ENCODE peak calls at places on chromosomes 4 and X, in nine cellular contexts. N, L, V, T, W, M, Y, B and X are unnamed samples.

GRCh38 chr4:184750926-184751584 is 17.2 kb upstream of the CENPU start:
- DNase-seq in M (no peak), B (no peak), L (no peak), V (no peak), N (no peak), T (no peak), W (no peak), Y (no peak), X (no peak)

GRCh38 chrX:97389761-97390192 is 506.1 kb downstream of the RPA4 start:
- DNase-seq in L (peak), T (no peak), Y (no peak), W (peak), B (peak), N (no peak), V (no peak), M (no peak), X (peak)

GRCh38 chr4:53461244-53461643 is 83.8 kb downstream of the FIP1L1 start:
- DNase-seq in N (no peak), B (no peak), W (peak), M (no peak), T (no peak), L (no peak), Y (no peak), V (no peak), X (no peak)

GRCh38 chr4:139715721-139716391 is 50.2 kb downstream of the MGST2 start:
- DNase-seq in B (no peak), T (no peak), Y (no peak), N (no peak), V (no peak), L (peak), M (no peak), W (no peak), X (no peak)

GRCh38 chr4:144817081-144817480 is 171.1 kb downstream of the HHIP start:
- DNase-seq in V (no peak), M (no peak), N (no peak), W (no peak), T (no peak), L (no peak), Y (no peak), B (no peak), X (no peak)

GRCh38 chr4:72886602-72887001 is 182.9 kb downstream of the COX18 start:
- DNase-seq in N (no peak), M (no peak), Y (no peak), V (no peak), L (no peak), B (no peak), T (no peak), W (peak), X (no peak)

GRCh38 chr4:119598521-119598920 is 30.1 kb downstream of the PDE5A start:
- DNase-seq in L (no peak), T (no peak), W (no peak), N (no peak), M (no peak), Y (no peak), V (no peak), B (no peak), X (no peak)

GRCh38 chr4:8840006-8840793 is 31.4 kb downstream of the HMX1 start:
- DNase-seq in Y (peak), W (no peak), T (no peak), V (no peak), N (peak), M (peak), B (no peak), L (no peak), X (no peak)

GRCh38 chr4:70816894-70817293 is 22.8 kb downstream of the GRSF1 start:
- DNase-seq in W (no peak), B (no peak), M (no peak), V (no peak), L (no peak), Y (no peak), N (no peak), T (no peak), X (no peak)

GRCh38 chr4:173448919-173449641 is 50.2 kb upstream of the SCRG1 start:
- DNase-seq in L (no peak), V (no peak), T (peak), B (no peak), M (peak), Y (no peak), W (peak), N (no peak), X (no peak)

GRCh38 chr4:21768349-21769310 is 179.9 kb downstream of the KCNIP4 start:
- DNase-seq in B (no peak), N (no peak), T (no peak), L (peak), V (peak), Y (no peak), W (peak), M (no peak), X (peak)

GRCh38 chrX:34956915-34957314 is 14.3 kb downstream of the FAM47B start:
- DNase-seq in N (no peak), T (no peak), L (no peak), Y (no peak), B (peak), V (no peak), W (peak), M (no peak), X (peak)

GRCh38 chr4:75584067-75584466 is 28.2 kb downstream of the ODAPH start:
- DNase-seq in B (no peak), N (no peak), M (no peak), V (no peak), T (no peak), Y (no peak), L (no peak), W (peak), X (no peak)

GRCh38 chr4:129403848-129404247 is 307.9 kb downstream of the C4orf33 start:
- DNase-seq in W (no peak), Y (no peak), M (no peak), N (no peak), V (no peak), B (no peak), L (no peak), T (no peak), X (no peak)

GRCh38 chrX:7132335-7133035 is 15.0 kb upstream of the STS start:
- DNase-seq in N (no peak), W (peak), B (peak), T (no peak), M (peak), L (peak), V (peak), Y (peak), X (peak)

GRCh38 chr4:86108152-86108551 is 251.7 kb downstream of the MAPK10 start:
- DNase-seq in N (no peak), V (no peak), W (peak), T (no peak), Y (no peak), B (no peak), M (no peak), L (peak), X (peak)

GRCh38 chrX:154348114-154348531 is 26.3 kb downstream of the FLNA start:
- DNase-seq in V (no peak), W (peak), B (no peak), L (no peak), T (no peak), Y (no peak), M (no peak), N (no peak), X (no peak)

GRCh38 chr4:86235549-86235948 is 124.3 kb downstream of the MAPK10 start:
- DNase-seq in W (no peak), B (no peak), L (no peak), Y (no peak), V (no peak), T (no peak), N (no peak), M (no peak), X (no peak)

GRCh38 chrX:132676561-132677186 is 187.8 kb upstream of the MBNL3 start:
- DNase-seq in Y (no peak), V (peak), N (no peak), W (no peak), M (peak), T (no peak), B (no peak), L (no peak), X (no peak)

GRCh38 chr4:107951551-107951950 is 20.2 kb downstream of the CYP2U1 start:
- DNase-seq in V (no peak), M (no peak), Y (no peak), T (no peak), L (peak), N (no peak), B (peak), W (peak), X (no peak)

GRCh38 chr4:142282870-142283431 is 563.1 kb downstream of the INPP4B start:
- DNase-seq in M (peak), Y (no peak), L (no peak), B (no peak), V (peak), W (peak), T (no peak), N (no peak), X (no peak)

GRCh38 chr4:3520276-3520675 is 11.9 kb downstream of the LRPAP1 start:
- DNase-seq in Y (no peak), W (no peak), N (no peak), B (no peak), T (no peak), V (no peak), M (no peak), L (no peak), X (no peak)

GRCh38 chr4:184163813-184164212 is 53.9 kb downstream of the ENPP6 start:
- DNase-seq in W (no peak), N (no peak), V (peak), L (peak), B (no peak), Y (peak), T (peak), M (peak), X (no peak)

GRCh38 chrX:53013291-53013690 is 35.3 kb upstream of the GPR173 start:
- DNase-seq in M (no peak), T (no peak), V (no peak), L (no peak), N (no peak), B (no peak), W (no peak), Y (no peak), X (no peak)

GRCh38 chrX:137565921-137566745 is at the start of gene ZIC3:
- DNase-seq in W (no peak), V (peak), B (peak), N (no peak), M (peak), T (peak), Y (peak), L (peak), X (peak)

GRCh38 chr4:100290585-100290984 is 100.3 kb upstream of the DDIT4L start:
- DNase-seq in V (no peak), N (no peak), T (no peak), M (no peak), Y (no peak), B (no peak), W (no peak), L (no peak), X (no peak)

GRCh38 chrX:37367946-37368345 is 18.8 kb downstream of the PRRG1 start:
- DNase-seq in Y (no peak), L (no peak), N (no peak), B (no peak), V (no peak), T (no peak), W (no peak), M (no peak), X (no peak)

GRCh38 chrX:120857240-120857639 is 18.4 kb downstream of the CT47B1 start:
- DNase-seq in V (peak), W (peak), Y (no peak), N (no peak), M (peak), T (no peak), B (no peak), L (no peak), X (no peak)

GRCh38 chr4:125388653-125389052 is 73.9 kb downstream of the FAT4 start:
- DNase-seq in W (peak), M (no peak), T (no peak), B (no peak), Y (no peak), L (peak), V (no peak), N (no peak), X (peak)

GRCh38 chrX:119790977-119791436 is 423 bp downstream of the RPL39 start:
- DNase-seq in N (no peak), T (no peak), W (peak), M (peak), L (peak), B (no peak), V (no peak), Y (peak), X (peak)

GRCh38 chr4:128060130-128060619 is 937 bp upstream of the LARP1B start:
- DNase-seq in N (no peak), V (no peak), M (no peak), L (no peak), B (no peak), T (no peak), Y (no peak), W (no peak), X (no peak)

GRCh38 chr4:120658772-120659171 is 263.8 kb downstream of the PRDM5 start:
- DNase-seq in T (no peak), B (no peak), V (no peak), L (no peak), W (no peak), Y (no peak), M (no peak), N (no peak), X (no peak)

GRCh38 chr4:15400276-15400675 is 27.6 kb upstream of the C1QTNF7 start:
- DNase-seq in T (no peak), M (no peak), V (no peak), W (no peak), B (no peak), L (no peak), N (no peak), Y (no peak), X (no peak)
- H3K4me3 ChIP-seq in T (no peak), M (no peak), V (no peak), W (no peak), B (no peak), L (no peak), N (no peak), Y (no peak), X (no peak)

DNA sequence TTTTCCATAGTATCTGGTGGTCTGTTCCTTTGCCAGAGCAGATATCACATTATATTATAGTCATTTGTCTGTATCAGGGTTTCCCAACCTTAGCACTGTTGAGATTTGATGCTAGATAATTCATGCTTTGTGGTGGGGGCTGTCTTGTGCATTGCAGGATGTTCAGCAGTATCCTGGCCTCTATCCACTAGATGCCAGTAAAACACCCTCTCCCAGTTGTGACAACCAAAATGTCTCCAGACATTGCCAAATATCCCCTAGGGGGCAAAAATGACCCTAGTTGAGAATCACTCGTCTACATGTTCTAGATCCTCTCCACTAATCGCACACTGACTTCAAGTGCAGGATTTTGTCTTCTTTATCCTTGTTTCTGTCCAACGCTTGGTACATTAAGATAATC is 160.8 kb downstream of the FANCB start:
- DNase-seq in T (no peak), N (no peak), M (no peak), W (peak), Y (no peak), B (no peak), L (no peak), V (peak), X (no peak)
- TF ChIP-seq CTCF in T (no peak), N (no peak), M (peak), W (no peak), Y (no peak), B (no peak), L (peak), V (peak), X (no peak)

GRCh38 chr4:89299153-89299789 is 8.3 kb downstream of the GPRIN3 start:
- DNase-seq in N (no peak), V (no peak), Y (no peak), T (no peak), L (no peak), B (peak), W (no peak), M (no peak), X (no peak)
- H3K4me3 ChIP-seq in N (no peak), V (no peak), Y (peak), T (peak), L (no peak), B (peak), W (no peak), M (no peak), X (no peak)

DNA sequence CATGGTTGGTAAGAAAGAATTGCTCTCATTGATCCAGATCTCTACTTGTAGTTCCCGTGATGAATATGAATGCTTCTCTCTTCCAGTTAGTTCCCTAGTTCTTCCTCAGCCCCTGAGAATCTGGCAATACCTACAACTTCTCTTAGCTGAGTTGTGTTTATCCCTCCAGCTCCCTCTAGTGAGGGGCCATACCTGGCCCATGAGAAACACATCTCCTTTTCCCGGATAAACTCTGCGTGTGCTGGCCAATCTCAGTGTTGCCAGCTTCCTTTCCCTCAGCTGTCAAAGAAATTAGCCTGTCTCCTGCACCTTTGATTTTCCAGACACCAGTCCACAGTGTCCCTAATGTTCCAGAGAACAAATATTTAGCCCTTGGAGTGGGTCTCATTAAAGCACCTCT is 5.7 kb downstream of the CBLL2 start:
- DNase-seq in W (peak), N (no peak), T (no peak), Y (no peak), L (no peak), B (no peak), V (no peak), M (peak), X (no peak)
- TF ChIP-seq CTCF in W (no peak), N (no peak), T (peak), Y (no peak), L (peak), B (peak), V (no peak), M (peak), X (no peak)

DNA sequence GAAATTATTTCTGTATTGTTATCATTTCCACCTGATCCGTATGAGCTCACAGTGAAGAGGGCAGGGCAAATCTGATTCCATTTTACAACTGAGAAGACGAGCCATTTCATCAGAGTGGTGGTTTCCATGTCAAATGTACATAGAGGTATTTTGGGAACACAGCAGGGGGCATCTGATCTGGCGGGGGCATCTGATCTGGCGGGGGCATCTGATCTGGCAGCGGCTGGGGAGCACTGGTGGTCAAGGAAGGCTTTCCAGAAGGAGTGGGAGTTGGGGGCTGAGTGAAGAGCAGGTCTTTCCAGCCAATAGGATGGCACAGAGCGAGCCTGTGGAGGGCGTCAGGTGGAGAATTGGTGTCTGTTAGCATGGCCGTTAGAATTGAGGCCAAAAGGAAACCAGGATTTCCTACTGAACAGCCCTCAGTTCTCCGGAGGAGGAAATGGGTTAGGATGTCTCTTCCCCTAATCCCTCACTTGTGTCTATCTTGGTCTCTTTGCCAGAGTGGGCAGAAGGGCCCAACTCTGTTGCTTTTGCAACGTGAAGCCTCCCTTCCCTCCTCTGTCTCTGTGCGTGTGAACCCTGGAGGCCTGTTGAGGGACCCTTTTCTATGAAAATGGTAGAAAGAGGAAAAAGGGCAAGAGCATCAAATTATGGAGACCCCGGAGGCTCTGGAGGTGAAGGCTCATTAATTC is 41.3 kb downstream of the RHOH start:
- DNase-seq in L (no peak), W (no peak), N (no peak), V (no peak), T (no peak), Y (no peak), B (no peak), M (no peak), X (no peak)
- H3K4me3 ChIP-seq in L (no peak), W (no peak), N (no peak), V (no peak), T (no peak), Y (no peak), B (no peak), M (no peak), X (no peak)

GRCh38 chrX:150405576-150405975 is 42.5 kb downstream of the MAMLD1 start:
- DNase-seq in N (no peak), L (no peak), Y (peak), T (no peak), B (no peak), W (no peak), M (peak), V (no peak), X (no peak)
- TF ChIP-seq CTCF in N (no peak), L (peak), Y (peak), T (peak), B (no peak), W (peak), M (peak), V (peak), X (peak)

GRCh38 chr4:123553733-123554132 is 157.1 kb downstream of the SPRY1 start:
- DNase-seq in L (no peak), Y (no peak), M (peak), B (no peak), T (no peak), N (no peak), V (no peak), W (no peak), X (no peak)
- H3K4me3 ChIP-seq in L (no peak), Y (no peak), M (no peak), B (no peak), T (no peak), N (no peak), V (no peak), W (no peak), X (no peak)

DNA sequence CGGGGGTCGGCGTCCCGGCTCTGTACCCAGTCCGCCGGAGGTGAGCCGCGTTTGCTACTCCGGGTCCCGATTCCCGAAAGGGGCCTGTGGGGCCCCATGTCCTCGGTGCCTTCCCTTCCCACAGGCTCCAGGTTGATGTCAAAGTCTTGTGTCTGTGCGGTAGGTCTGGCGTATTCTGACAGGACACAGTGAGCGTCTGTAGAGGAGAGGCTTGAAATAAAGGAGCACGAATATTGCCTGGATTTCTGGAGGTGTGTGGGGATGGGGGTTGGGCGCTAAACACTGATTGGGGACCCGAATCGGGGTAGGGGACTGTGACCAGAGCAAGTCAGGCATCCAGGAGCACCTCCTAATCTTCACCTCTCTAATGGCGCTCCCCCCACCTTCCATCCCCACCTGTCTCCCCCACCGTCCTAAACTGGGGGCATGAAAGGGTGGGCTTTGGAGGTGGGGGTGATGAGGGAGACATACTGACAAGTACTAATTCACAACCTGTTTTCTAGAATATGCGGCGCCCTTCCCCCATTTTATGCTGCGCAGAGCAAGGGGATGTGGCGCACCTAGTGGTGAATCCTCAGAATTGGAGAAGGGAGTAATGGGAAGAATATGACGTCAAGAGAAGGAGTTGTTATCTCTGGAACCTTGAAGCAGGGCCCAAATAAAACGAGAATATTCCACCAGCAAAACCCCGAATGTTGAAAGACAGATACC is 874 bp downstream of the GPRASP2 start:
- DNase-seq in V (peak), L (peak), W (peak), N (peak), T (peak), B (no peak), Y (peak), M (peak), X (peak)
- TF ChIP-seq CTCF in V (peak), L (peak), W (peak), N (peak), T (peak), B (peak), Y (peak), M (peak), X (peak)